ENCODE peak calls at places on chromosomes 3 and 15, in five cellular contexts. One of them, this sample, is unnamed.
A peak's percentile ranks its signal among the peaks of the same experiment; 100 is the strongest.

GRCh38 chr15:90064931-90065681 is 37.2 kb downstream of the IDH2 start:
- DNase-seq in Caki2: no peak
- DNase-seq in smooth muscle cell of the brain vasculature: no peak
- DNase-seq in stimulated activated CD4-positive, alpha-beta T cell treated with anti-CD3 and anti-CD28 coated beads, Interleukin-15, amount 100 ng/mL, for 1 hour: no peak
- DNase-seq in ELR: no peak
- DNase-seq in this sample: peak; percentile 67

GRCh38 chr3:184322731-184323487 is 8.5 kb downstream of the EIF4G1 start:
- DNase-seq in Caki2: no peak
- DNase-seq in smooth muscle cell of the brain vasculature: no peak
- DNase-seq in stimulated activated CD4-positive, alpha-beta T cell treated with anti-CD3 and anti-CD28 coated beads, Interleukin-15, amount 100 ng/mL, for 1 hour: no peak
- DNase-seq in ELR: no peak
- DNase-seq in this sample: no peak

GRCh38 chr3:66253790-66254620 is 33.2 kb downstream of the SLC25A26 start:
- DNase-seq in Caki2: peak; percentile 16
- DNase-seq in smooth muscle cell of the brain vasculature: peak; percentile 33
- DNase-seq in stimulated activated CD4-positive, alpha-beta T cell treated with anti-CD3 and anti-CD28 coated beads, Interleukin-15, amount 100 ng/mL, for 1 hour: no peak
- DNase-seq in ELR: peak; percentile 45
- DNase-seq in this sample: peak; percentile 38

GRCh38 chr3:9497821-9498565 is 55.6 kb downstream of the LHFPL4 start:
- DNase-seq in Caki2: no peak
- DNase-seq in smooth muscle cell of the brain vasculature: no peak
- DNase-seq in stimulated activated CD4-positive, alpha-beta T cell treated with anti-CD3 and anti-CD28 coated beads, Interleukin-15, amount 100 ng/mL, for 1 hour: no peak
- DNase-seq in ELR: peak; percentile 70
- DNase-seq in this sample: no peak

GRCh38 chr15:80967991-80968510 is 21.6 kb downstream of the MESD start:
- DNase-seq in Caki2: no peak
- DNase-seq in smooth muscle cell of the brain vasculature: no peak
- DNase-seq in stimulated activated CD4-positive, alpha-beta T cell treated with anti-CD3 and anti-CD28 coated beads, Interleukin-15, amount 100 ng/mL, for 1 hour: no peak
- DNase-seq in ELR: no peak
- DNase-seq in this sample: no peak

GRCh38 chr15:42207674-42208579 is at the start of gene VPS39:
- DNase-seq in Caki2: peak; percentile 78
- DNase-seq in smooth muscle cell of the brain vasculature: peak; percentile 70
- DNase-seq in stimulated activated CD4-positive, alpha-beta T cell treated with anti-CD3 and anti-CD28 coated beads, Interleukin-15, amount 100 ng/mL, for 1 hour: peak; percentile 64
- DNase-seq in ELR: peak; percentile 87
- DNase-seq in this sample: peak; percentile 96

GRCh38 chr3:154182322-154182922 is 61.2 kb downstream of the ARHGEF26 start:
- DNase-seq in Caki2: no peak
- DNase-seq in smooth muscle cell of the brain vasculature: no peak
- DNase-seq in stimulated activated CD4-positive, alpha-beta T cell treated with anti-CD3 and anti-CD28 coated beads, Interleukin-15, amount 100 ng/mL, for 1 hour: no peak
- DNase-seq in ELR: no peak
- DNase-seq in this sample: peak; percentile 24

GRCh38 chr15:91561371-91562100 is 292.0 kb upstream of the SLCO3A1 start:
- DNase-seq in Caki2: peak; percentile 49
- DNase-seq in smooth muscle cell of the brain vasculature: no peak
- DNase-seq in stimulated activated CD4-positive, alpha-beta T cell treated with anti-CD3 and anti-CD28 coated beads, Interleukin-15, amount 100 ng/mL, for 1 hour: no peak
- DNase-seq in ELR: peak; percentile 75
- DNase-seq in this sample: no peak

GRCh38 chr3:140834266-140835037 is 107.2 kb upstream of the SLC25A36 start:
- DNase-seq in Caki2: peak; percentile 22
- DNase-seq in smooth muscle cell of the brain vasculature: no peak
- DNase-seq in stimulated activated CD4-positive, alpha-beta T cell treated with anti-CD3 and anti-CD28 coated beads, Interleukin-15, amount 100 ng/mL, for 1 hour: no peak
- DNase-seq in ELR: peak; percentile 16
- DNase-seq in this sample: no peak

GRCh38 chr15:33201376-33202189 is 7.1 kb upstream of the FMN1 start:
- DNase-seq in Caki2: peak; percentile 90
- DNase-seq in smooth muscle cell of the brain vasculature: no peak
- DNase-seq in stimulated activated CD4-positive, alpha-beta T cell treated with anti-CD3 and anti-CD28 coated beads, Interleukin-15, amount 100 ng/mL, for 1 hour: peak; percentile 28
- DNase-seq in ELR: peak; percentile 88
- DNase-seq in this sample: peak; percentile 75

GRCh38 chr15:101710806-101711205 is 13.5 kb downstream of the TARS3 start:
- DNase-seq in Caki2: peak; percentile 6
- DNase-seq in smooth muscle cell of the brain vasculature: no peak
- DNase-seq in stimulated activated CD4-positive, alpha-beta T cell treated with anti-CD3 and anti-CD28 coated beads, Interleukin-15, amount 100 ng/mL, for 1 hour: no peak
- DNase-seq in ELR: peak; percentile 77
- DNase-seq in this sample: no peak

GRCh38 chr3:194869482-194870169 is 183.9 kb downstream of the FAM43A start:
- DNase-seq in Caki2: no peak
- DNase-seq in smooth muscle cell of the brain vasculature: no peak
- DNase-seq in stimulated activated CD4-positive, alpha-beta T cell treated with anti-CD3 and anti-CD28 coated beads, Interleukin-15, amount 100 ng/mL, for 1 hour: no peak
- DNase-seq in ELR: peak; percentile 91
- DNase-seq in this sample: no peak

GRCh38 chr3:8741581-8742355 is 8.2 kb downstream of the CAV3 start:
- DNase-seq in Caki2: peak; percentile 63
- DNase-seq in smooth muscle cell of the brain vasculature: peak; percentile 76
- DNase-seq in stimulated activated CD4-positive, alpha-beta T cell treated with anti-CD3 and anti-CD28 coated beads, Interleukin-15, amount 100 ng/mL, for 1 hour: no peak
- DNase-seq in ELR: peak; percentile 91
- DNase-seq in this sample: peak; percentile 92

GRCh38 chr3:115758076-115758763 is 134.9 kb downstream of the GAP43 start:
- DNase-seq in Caki2: no peak
- DNase-seq in smooth muscle cell of the brain vasculature: no peak
- DNase-seq in stimulated activated CD4-positive, alpha-beta T cell treated with anti-CD3 and anti-CD28 coated beads, Interleukin-15, amount 100 ng/mL, for 1 hour: no peak
- DNase-seq in ELR: no peak
- DNase-seq in this sample: no peak

GRCh38 chr3:194828126-194828525 is 142.4 kb downstream of the FAM43A start:
- DNase-seq in Caki2: no peak
- DNase-seq in smooth muscle cell of the brain vasculature: no peak
- DNase-seq in stimulated activated CD4-positive, alpha-beta T cell treated with anti-CD3 and anti-CD28 coated beads, Interleukin-15, amount 100 ng/mL, for 1 hour: no peak
- DNase-seq in ELR: no peak
- DNase-seq in this sample: no peak

GRCh38 chr15:88646951-88647350 is 8.1 kb downstream of the ISG20 start:
- DNase-seq in Caki2: no peak
- DNase-seq in smooth muscle cell of the brain vasculature: no peak
- DNase-seq in stimulated activated CD4-positive, alpha-beta T cell treated with anti-CD3 and anti-CD28 coated beads, Interleukin-15, amount 100 ng/mL, for 1 hour: no peak
- DNase-seq in ELR: no peak
- DNase-seq in this sample: no peak

GRCh38 chr15:58286541-58286940 is 145.2 kb upstream of the LIPC start:
- DNase-seq in Caki2: no peak
- DNase-seq in smooth muscle cell of the brain vasculature: no peak
- DNase-seq in stimulated activated CD4-positive, alpha-beta T cell treated with anti-CD3 and anti-CD28 coated beads, Interleukin-15, amount 100 ng/mL, for 1 hour: no peak
- DNase-seq in ELR: no peak
- DNase-seq in this sample: no peak

GRCh38 chr15:79442911-79443310 is 10.8 kb downstream of the MINAR1 start:
- DNase-seq in Caki2: no peak
- DNase-seq in smooth muscle cell of the brain vasculature: no peak
- DNase-seq in stimulated activated CD4-positive, alpha-beta T cell treated with anti-CD3 and anti-CD28 coated beads, Interleukin-15, amount 100 ng/mL, for 1 hour: no peak
- DNase-seq in ELR: no peak
- DNase-seq in this sample: peak; percentile 90

GRCh38 chr15:22877607-22878006 is 39.1 kb downstream of the NIPA2 start:
- DNase-seq in Caki2: no peak
- DNase-seq in smooth muscle cell of the brain vasculature: no peak
- DNase-seq in stimulated activated CD4-positive, alpha-beta T cell treated with anti-CD3 and anti-CD28 coated beads, Interleukin-15, amount 100 ng/mL, for 1 hour: no peak
- DNase-seq in ELR: no peak
- DNase-seq in this sample: no peak

GRCh38 chr3:185992801-185993467 is 55.1 kb upstream of the TRA2B start:
- DNase-seq in Caki2: no peak
- DNase-seq in smooth muscle cell of the brain vasculature: no peak
- DNase-seq in stimulated activated CD4-positive, alpha-beta T cell treated with anti-CD3 and anti-CD28 coated beads, Interleukin-15, amount 100 ng/mL, for 1 hour: no peak
- DNase-seq in ELR: peak; percentile 33
- DNase-seq in this sample: no peak

GRCh38 chr15:79171320-79172031 is 80.9 kb upstream of the RASGRF1 start:
- DNase-seq in Caki2: peak; percentile 41
- DNase-seq in smooth muscle cell of the brain vasculature: no peak
- DNase-seq in stimulated activated CD4-positive, alpha-beta T cell treated with anti-CD3 and anti-CD28 coated beads, Interleukin-15, amount 100 ng/mL, for 1 hour: no peak
- DNase-seq in ELR: no peak
- DNase-seq in this sample: no peak

GRCh38 chr3:45642731-45643152 is 46.5 kb upstream of the SACM1L start:
- DNase-seq in Caki2: peak; percentile 32
- DNase-seq in smooth muscle cell of the brain vasculature: no peak
- DNase-seq in stimulated activated CD4-positive, alpha-beta T cell treated with anti-CD3 and anti-CD28 coated beads, Interleukin-15, amount 100 ng/mL, for 1 hour: no peak
- DNase-seq in ELR: peak; percentile 36
- DNase-seq in this sample: peak; percentile 93

GRCh38 chr15:85064710-85065109 is 83.1 kb downstream of the PDE8A start:
- DNase-seq in Caki2: no peak
- DNase-seq in smooth muscle cell of the brain vasculature: no peak
- DNase-seq in stimulated activated CD4-positive, alpha-beta T cell treated with anti-CD3 and anti-CD28 coated beads, Interleukin-15, amount 100 ng/mL, for 1 hour: no peak
- DNase-seq in ELR: no peak
- DNase-seq in this sample: no peak

GRCh38 chr15:73325191-73325980 is 43.4 kb downstream of the HCN4 start:
- DNase-seq in Caki2: no peak
- DNase-seq in smooth muscle cell of the brain vasculature: no peak
- DNase-seq in stimulated activated CD4-positive, alpha-beta T cell treated with anti-CD3 and anti-CD28 coated beads, Interleukin-15, amount 100 ng/mL, for 1 hour: no peak
- DNase-seq in ELR: no peak
- DNase-seq in this sample: no peak

GRCh38 chr3:181581651-181582050 is 130.1 kb upstream of the SOX2 start:
- DNase-seq in Caki2: no peak
- DNase-seq in smooth muscle cell of the brain vasculature: no peak
- DNase-seq in stimulated activated CD4-positive, alpha-beta T cell treated with anti-CD3 and anti-CD28 coated beads, Interleukin-15, amount 100 ng/mL, for 1 hour: no peak
- DNase-seq in ELR: no peak
- DNase-seq in this sample: no peak

GRCh38 chr15:32030795-32031194 is 480 bp downstream of the CHRNA7 start:
- DNase-seq in Caki2: peak; percentile 8
- DNase-seq in smooth muscle cell of the brain vasculature: no peak
- DNase-seq in stimulated activated CD4-positive, alpha-beta T cell treated with anti-CD3 and anti-CD28 coated beads, Interleukin-15, amount 100 ng/mL, for 1 hour: no peak
- DNase-seq in ELR: no peak
- DNase-seq in this sample: peak; percentile 68

GRCh38 chr3:77001071-77001470 is 38.8 kb upstream of the ROBO2 start:
- DNase-seq in Caki2: no peak
- DNase-seq in smooth muscle cell of the brain vasculature: no peak
- DNase-seq in stimulated activated CD4-positive, alpha-beta T cell treated with anti-CD3 and anti-CD28 coated beads, Interleukin-15, amount 100 ng/mL, for 1 hour: no peak
- DNase-seq in ELR: no peak
- DNase-seq in this sample: no peak

GRCh38 chr15:45179221-45179985 is 8.4 kb downstream of the SHF start:
- DNase-seq in Caki2: no peak
- DNase-seq in smooth muscle cell of the brain vasculature: no peak
- DNase-seq in stimulated activated CD4-positive, alpha-beta T cell treated with anti-CD3 and anti-CD28 coated beads, Interleukin-15, amount 100 ng/mL, for 1 hour: no peak
- DNase-seq in ELR: peak; percentile 40
- DNase-seq in this sample: no peak

GRCh38 chr3:46370784-46371183 is at the start of gene CCR5:
- DNase-seq in Caki2: no peak
- DNase-seq in smooth muscle cell of the brain vasculature: no peak
- DNase-seq in stimulated activated CD4-positive, alpha-beta T cell treated with anti-CD3 and anti-CD28 coated beads, Interleukin-15, amount 100 ng/mL, for 1 hour: no peak
- DNase-seq in ELR: no peak
- DNase-seq in this sample: no peak

GRCh38 chr3:23258110-23258509 is 55.0 kb downstream of the UBE2E2 start:
- DNase-seq in Caki2: no peak
- DNase-seq in smooth muscle cell of the brain vasculature: no peak
- DNase-seq in stimulated activated CD4-positive, alpha-beta T cell treated with anti-CD3 and anti-CD28 coated beads, Interleukin-15, amount 100 ng/mL, for 1 hour: no peak
- DNase-seq in ELR: peak; percentile 77
- DNase-seq in this sample: no peak

This sample was measured in left kidney.